ENCODE peak calls at places on chromosomes 3 and 15, in nine cellular contexts. One of them, this sample, is unnamed. For H3K4me1, the result is how much of the 10 kb centered on the place peaks cover.

GRCh38 chr15:82999426-82999825 is 12.0 kb downstream of the C15orf40 start:
- DNase-seq in uterus: no peak
- DNase-seq in CD8-positive, alpha-beta T cell: no peak
- DNase-seq in left lung: no peak
- DNase-seq in suprapubic skin: no peak
- DNase-seq in A549: no peak
- DNase-seq in foreskin keratinocyte: no peak
- DNase-seq in aorta: no peak
- DNase-seq in esophagus squamous epithelium: no peak
- DNase-seq in this sample: no peak

GRCh38 chr3:97934980-97935695 is 37.1 kb downstream of the RIOX2 start:
- DNase-seq in uterus: no peak
- DNase-seq in CD8-positive, alpha-beta T cell: no peak
- DNase-seq in left lung: no peak
- DNase-seq in suprapubic skin: no peak
- DNase-seq in A549: no peak
- DNase-seq in foreskin keratinocyte: no peak
- DNase-seq in aorta: no peak
- DNase-seq in esophagus squamous epithelium: no peak
- DNase-seq in this sample: no peak

GRCh38 chr3:23312866-23313265 is 109.7 kb downstream of the UBE2E2 start:
- DNase-seq in uterus: no peak
- DNase-seq in CD8-positive, alpha-beta T cell: no peak
- DNase-seq in left lung: no peak
- DNase-seq in suprapubic skin: no peak
- DNase-seq in A549: no peak
- DNase-seq in foreskin keratinocyte: no peak
- DNase-seq in aorta: no peak
- DNase-seq in esophagus squamous epithelium: no peak
- DNase-seq in this sample: no peak

GRCh38 chr15:69367231-69367630 is 46.9 kb upstream of the KIF23 start:
- DNase-seq in uterus: no peak
- DNase-seq in CD8-positive, alpha-beta T cell: no peak
- DNase-seq in left lung: no peak
- DNase-seq in suprapubic skin: no peak
- DNase-seq in A549: no peak
- DNase-seq in foreskin keratinocyte: no peak
- DNase-seq in aorta: no peak
- DNase-seq in esophagus squamous epithelium: no peak
- DNase-seq in this sample: no peak

GRCh38 chr3:98617841-98618240 is 24.4 kb upstream of the CPOX start:
- DNase-seq in uterus: no peak
- DNase-seq in CD8-positive, alpha-beta T cell: no peak
- DNase-seq in left lung: no peak
- DNase-seq in suprapubic skin: no peak
- DNase-seq in A549: no peak
- DNase-seq in foreskin keratinocyte: no peak
- DNase-seq in aorta: no peak
- DNase-seq in esophagus squamous epithelium: no peak
- DNase-seq in this sample: no peak

GRCh38 chr3:101999177-101999778 is 150.0 kb downstream of the NFKBIZ start:
- DNase-seq in uterus: no peak
- DNase-seq in CD8-positive, alpha-beta T cell: no peak
- DNase-seq in left lung: no peak
- DNase-seq in suprapubic skin: no peak
- DNase-seq in A549: no peak
- DNase-seq in foreskin keratinocyte: no peak
- DNase-seq in aorta: no peak
- DNase-seq in esophagus squamous epithelium: no peak
- DNase-seq in this sample: no peak

GRCh38 chr3:31187380-31187779 is 292.9 kb upstream of the GADL1 start:
- DNase-seq in uterus: no peak
- DNase-seq in CD8-positive, alpha-beta T cell: no peak
- DNase-seq in left lung: no peak
- DNase-seq in suprapubic skin: no peak
- DNase-seq in A549: no peak
- DNase-seq in foreskin keratinocyte: no peak
- DNase-seq in aorta: no peak
- DNase-seq in esophagus squamous epithelium: no peak
- DNase-seq in this sample: no peak

GRCh38 chr15:90889736-90890456 is 5.6 kb downstream of the FES start:
- DNase-seq in uterus: no peak
- DNase-seq in CD8-positive, alpha-beta T cell: no peak
- DNase-seq in left lung: peak
- DNase-seq in suprapubic skin: no peak
- DNase-seq in A549: no peak
- DNase-seq in foreskin keratinocyte: no peak
- DNase-seq in aorta: no peak
- DNase-seq in esophagus squamous epithelium: no peak
- DNase-seq in this sample: no peak

GRCh38 chr3:130854208-130854864 is 39.5 kb upstream of the ATP2C1 start:
- DNase-seq in uterus: no peak
- DNase-seq in CD8-positive, alpha-beta T cell: no peak
- DNase-seq in left lung: no peak
- DNase-seq in suprapubic skin: no peak
- DNase-seq in A549: no peak
- DNase-seq in foreskin keratinocyte: no peak
- DNase-seq in aorta: no peak
- DNase-seq in esophagus squamous epithelium: no peak
- DNase-seq in this sample: no peak

GRCh38 chr3:183378951-183379350 is 49.5 kb downstream of the MCF2L2 start:
- DNase-seq in uterus: no peak
- DNase-seq in CD8-positive, alpha-beta T cell: no peak
- DNase-seq in left lung: no peak
- DNase-seq in suprapubic skin: no peak
- DNase-seq in A549: no peak
- DNase-seq in foreskin keratinocyte: no peak
- DNase-seq in aorta: no peak
- DNase-seq in esophagus squamous epithelium: no peak
- DNase-seq in this sample: no peak

GRCh38 chr15:99174567-99174966 is 69.7 kb downstream of the SYNM start:
- DNase-seq in uterus: no peak
- DNase-seq in CD8-positive, alpha-beta T cell: no peak
- DNase-seq in left lung: no peak
- DNase-seq in suprapubic skin: no peak
- DNase-seq in A549: no peak
- DNase-seq in foreskin keratinocyte: no peak
- DNase-seq in aorta: no peak
- DNase-seq in esophagus squamous epithelium: no peak
- DNase-seq in this sample: no peak

GRCh38 chr3:172208586-172209332 is 169.4 kb downstream of the FNDC3B start:
- DNase-seq in uterus: no peak
- DNase-seq in CD8-positive, alpha-beta T cell: no peak
- DNase-seq in left lung: no peak
- DNase-seq in suprapubic skin: no peak
- DNase-seq in A549: no peak
- DNase-seq in foreskin keratinocyte: no peak
- DNase-seq in aorta: peak
- DNase-seq in esophagus squamous epithelium: no peak
- DNase-seq in this sample: no peak

GRCh38 chr3:111311709-111312235 is 230.2 kb upstream of the CD96 start:
- DNase-seq in uterus: no peak
- DNase-seq in CD8-positive, alpha-beta T cell: no peak
- DNase-seq in left lung: no peak
- DNase-seq in suprapubic skin: no peak
- DNase-seq in A549: no peak
- DNase-seq in foreskin keratinocyte: no peak
- DNase-seq in aorta: no peak
- DNase-seq in esophagus squamous epithelium: no peak
- DNase-seq in this sample: no peak

GRCh38 chr15:34699968-34700640 is 54.7 kb downstream of the GJD2 start:
- DNase-seq in uterus: no peak
- DNase-seq in CD8-positive, alpha-beta T cell: no peak
- DNase-seq in left lung: no peak
- DNase-seq in suprapubic skin: no peak
- DNase-seq in A549: no peak
- DNase-seq in foreskin keratinocyte: no peak
- DNase-seq in aorta: no peak
- DNase-seq in esophagus squamous epithelium: no peak
- DNase-seq in this sample: no peak

GRCh38 chr3:102532901-102533300 is 98.1 kb downstream of the ZPLD1 start:
- DNase-seq in uterus: no peak
- DNase-seq in CD8-positive, alpha-beta T cell: no peak
- DNase-seq in left lung: no peak
- DNase-seq in suprapubic skin: no peak
- DNase-seq in A549: no peak
- DNase-seq in foreskin keratinocyte: no peak
- DNase-seq in aorta: no peak
- DNase-seq in esophagus squamous epithelium: no peak
- DNase-seq in this sample: peak

GRCh38 chr3:10552631-10552943 is 47.2 kb upstream of the ATP2B2 start:
- DNase-seq in uterus: no peak
- DNase-seq in CD8-positive, alpha-beta T cell: peak
- DNase-seq in left lung: no peak
- DNase-seq in suprapubic skin: no peak
- DNase-seq in A549: no peak
- DNase-seq in foreskin keratinocyte: no peak
- DNase-seq in aorta: peak
- DNase-seq in esophagus squamous epithelium: no peak
- DNase-seq in this sample: peak

GRCh38 chr3:14453368-14453710 is 50.9 kb downstream of the SLC6A6 start:
- DNase-seq in uterus: no peak
- DNase-seq in CD8-positive, alpha-beta T cell: no peak
- DNase-seq in left lung: peak
- DNase-seq in suprapubic skin: no peak
- DNase-seq in A549: no peak
- DNase-seq in foreskin keratinocyte: no peak
- DNase-seq in aorta: no peak
- DNase-seq in esophagus squamous epithelium: no peak
- DNase-seq in this sample: no peak

GRCh38 chr3:14450506-14450905 is 48.1 kb downstream of the SLC6A6 start:
- DNase-seq in uterus: no peak
- DNase-seq in CD8-positive, alpha-beta T cell: no peak
- DNase-seq in left lung: no peak
- DNase-seq in suprapubic skin: no peak
- DNase-seq in A549: no peak
- DNase-seq in foreskin keratinocyte: no peak
- DNase-seq in aorta: no peak
- DNase-seq in esophagus squamous epithelium: no peak
- DNase-seq in this sample: no peak

GRCh38 chr3:14450922-14451606 is 48.7 kb downstream of the SLC6A6 start:
- DNase-seq in uterus: no peak
- DNase-seq in CD8-positive, alpha-beta T cell: no peak
- DNase-seq in left lung: no peak
- DNase-seq in suprapubic skin: no peak
- DNase-seq in A549: no peak
- DNase-seq in foreskin keratinocyte: no peak
- DNase-seq in aorta: no peak
- DNase-seq in esophagus squamous epithelium: no peak
- DNase-seq in this sample: no peak

GRCh38 chr3:14452676-14453367 is 50.4 kb downstream of the SLC6A6 start:
- DNase-seq in uterus: peak
- DNase-seq in CD8-positive, alpha-beta T cell: no peak
- DNase-seq in left lung: peak
- DNase-seq in suprapubic skin: peak
- DNase-seq in A549: peak
- DNase-seq in foreskin keratinocyte: no peak
- DNase-seq in aorta: peak
- DNase-seq in esophagus squamous epithelium: peak
- DNase-seq in this sample: no peak

GRCh38 chr3:14451844-14452533 is 49.6 kb downstream of the SLC6A6 start:
- DNase-seq in uterus: peak
- DNase-seq in CD8-positive, alpha-beta T cell: no peak
- DNase-seq in left lung: peak
- DNase-seq in suprapubic skin: peak
- DNase-seq in A549: peak
- DNase-seq in foreskin keratinocyte: no peak
- DNase-seq in aorta: no peak
- DNase-seq in esophagus squamous epithelium: no peak
- DNase-seq in this sample: no peak
- H3K4me1 ChIP-seq in uterus: under half
- H3K4me1 ChIP-seq in CD8-positive, alpha-beta T cell: under half
- H3K4me1 ChIP-seq in left lung: under half
- H3K4me1 ChIP-seq in suprapubic skin: under half
- H3K4me1 ChIP-seq in A549: half or more
- H3K4me1 ChIP-seq in foreskin keratinocyte: under half
- H3K4me1 ChIP-seq in aorta: under half
- H3K4me1 ChIP-seq in esophagus squamous epithelium: under half
- H3K4me1 ChIP-seq in this sample: under half

DNA sequence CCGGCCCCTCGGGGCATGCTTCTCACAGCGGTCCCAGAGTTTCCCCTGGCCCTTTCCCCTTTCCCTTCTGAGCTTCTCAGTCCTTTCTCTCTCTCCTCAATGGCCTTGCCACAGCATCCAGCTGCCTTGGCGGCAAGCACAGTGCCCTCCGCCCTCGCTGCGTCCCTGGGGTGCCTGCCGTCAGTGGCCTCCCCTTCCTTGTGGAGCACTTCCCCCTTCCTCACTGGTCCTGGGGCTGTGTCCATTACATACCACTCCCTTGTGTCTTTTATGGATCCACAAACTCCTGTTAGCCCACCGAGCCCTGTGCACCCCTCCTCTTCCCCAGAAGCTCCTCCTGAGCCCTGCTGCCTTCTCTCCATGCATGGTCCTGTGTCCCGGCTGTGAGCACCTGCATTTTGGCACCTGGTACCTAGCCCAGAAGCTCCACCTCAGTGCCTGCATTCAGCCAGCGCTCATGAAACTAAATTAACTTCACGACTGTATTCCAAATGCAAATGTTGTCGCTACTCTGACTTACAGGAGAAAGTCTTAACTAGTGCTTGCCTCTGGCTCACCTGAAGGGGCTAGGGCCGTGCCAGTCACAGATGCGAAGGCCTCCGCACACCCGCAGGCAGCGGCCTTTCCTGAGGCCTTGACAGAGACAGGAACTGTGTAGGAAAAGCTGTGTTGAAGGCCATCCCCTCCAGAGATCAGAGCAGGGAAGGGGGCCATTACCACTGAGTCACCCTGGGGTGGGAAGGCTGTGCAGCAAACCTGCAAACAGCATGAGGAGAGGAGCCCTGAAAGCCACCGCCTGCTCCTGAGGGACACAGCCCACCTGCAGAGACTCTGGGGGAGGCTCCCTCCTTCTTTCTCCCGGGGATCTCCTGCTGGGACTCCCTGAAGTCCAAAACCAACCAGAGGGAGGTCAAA is 19.1 kb upstream of the KLF13 start:
- DNase-seq in uterus: no peak
- DNase-seq in CD8-positive, alpha-beta T cell: no peak
- DNase-seq in left lung: peak
- DNase-seq in suprapubic skin: peak
- DNase-seq in A549: no peak
- DNase-seq in foreskin keratinocyte: no peak
- DNase-seq in aorta: no peak
- DNase-seq in esophagus squamous epithelium: no peak
- DNase-seq in this sample: no peak
- H3K4me1 ChIP-seq in uterus: under half
- H3K4me1 ChIP-seq in CD8-positive, alpha-beta T cell: under half
- H3K4me1 ChIP-seq in left lung: under half
- H3K4me1 ChIP-seq in suprapubic skin: under half
- H3K4me1 ChIP-seq in A549: under half
- H3K4me1 ChIP-seq in foreskin keratinocyte: under half
- H3K4me1 ChIP-seq in aorta: under half
- H3K4me1 ChIP-seq in esophagus squamous epithelium: under half
- H3K4me1 ChIP-seq in this sample: under half

GRCh38 chr3:13553686-13554085 is 4.8 kb downstream of the FBLN2 start:
- DNase-seq in uterus: no peak
- DNase-seq in CD8-positive, alpha-beta T cell: no peak
- DNase-seq in left lung: peak
- DNase-seq in suprapubic skin: no peak
- DNase-seq in A549: no peak
- DNase-seq in foreskin keratinocyte: no peak
- DNase-seq in aorta: no peak
- DNase-seq in esophagus squamous epithelium: no peak
- DNase-seq in this sample: no peak
- H3K4me1 ChIP-seq in uterus: under half
- H3K4me1 ChIP-seq in CD8-positive, alpha-beta T cell: under half
- H3K4me1 ChIP-seq in left lung: under half
- H3K4me1 ChIP-seq in suprapubic skin: half or more
- H3K4me1 ChIP-seq in A549: under half
- H3K4me1 ChIP-seq in foreskin keratinocyte: under half
- H3K4me1 ChIP-seq in aorta: under half
- H3K4me1 ChIP-seq in esophagus squamous epithelium: under half
- H3K4me1 ChIP-seq in this sample: under half

GRCh38 chr3:177598110-177598833 is 401.0 kb upstream of the TBL1XR1 start:
- DNase-seq in uterus: no peak
- DNase-seq in CD8-positive, alpha-beta T cell: no peak
- DNase-seq in left lung: no peak
- DNase-seq in suprapubic skin: no peak
- DNase-seq in A549: no peak
- DNase-seq in foreskin keratinocyte: no peak
- DNase-seq in aorta: no peak
- DNase-seq in esophagus squamous epithelium: no peak
- DNase-seq in this sample: no peak
- H3K4me1 ChIP-seq in uterus: under half
- H3K4me1 ChIP-seq in CD8-positive, alpha-beta T cell: half or more
- H3K4me1 ChIP-seq in left lung: under half
- H3K4me1 ChIP-seq in suprapubic skin: half or more
- H3K4me1 ChIP-seq in A549: half or more
- H3K4me1 ChIP-seq in foreskin keratinocyte: half or more
- H3K4me1 ChIP-seq in aorta: under half
- H3K4me1 ChIP-seq in esophagus squamous epithelium: under half
- H3K4me1 ChIP-seq in this sample: half or more

This sample was measured in CD4-positive, alpha-beta memory T cell.